ENCODE peak calls at places on chromosomes 6 and 20, in six cellular contexts. W is cardiac fibroblast, E is ecto neural progenitor cell, C is occipital lobe, G is GM12878, S is NCI-H1105. I is an unnamed sample.

GRCh38 chr6:127103482-127103881 is 15.0 kb upstream of the RSPO3 start:
- DNase-seq in W (peak; percentile 35), E (no peak), C (no peak), G (no peak), S (no peak), I (no peak)

GRCh38 chr20:25259358-25259757 is 11.5 kb downstream of the PYGB start:
- DNase-seq in W (no peak), E (no peak), C (no peak), G (no peak), S (no peak), I (no peak)

GRCh38 chr6:68238097-68238597 is 396.9 kb upstream of the ADGRB3 start:
- DNase-seq in W (peak; percentile 55), E (no peak), C (no peak), G (no peak), S (no peak), I (no peak)

GRCh38 chr6:14706378-14706929 is 539.4 kb upstream of the JARID2 start:
- DNase-seq in W (peak; percentile 99), E (no peak), C (peak; percentile 57), G (no peak), S (no peak), I (peak; percentile 45)

GRCh38 chr6:151539506-151540268 is 45.9 kb downstream of the CCDC170 start:
- DNase-seq in W (no peak), E (no peak), C (no peak), G (no peak), S (no peak), I (no peak)

GRCh38 chr20:6806291-6806690 is 38.8 kb downstream of the BMP2 start:
- DNase-seq in W (no peak), E (no peak), C (no peak), G (no peak), S (no peak), I (no peak)

GRCh38 chr6:55875420-55875819 is at the start of gene BMP5:
- DNase-seq in W (no peak), E (no peak), C (no peak), G (no peak), S (no peak), I (no peak)

GRCh38 chr20:62745959-62746288 is 37.3 kb downstream of the NTSR1 start:
- DNase-seq in W (no peak), E (no peak), C (no peak), G (no peak), S (no peak), I (no peak)

GRCh38 chr20:17556842-17557674 is 12.8 kb upstream of the DSTN start:
- DNase-seq in W (no peak), E (no peak), C (no peak), G (no peak), S (peak; percentile 93), I (no peak)

GRCh38 chr6:148598690-148599089 is 148.1 kb upstream of the UST start:
- DNase-seq in W (no peak), E (no peak), C (no peak), G (no peak), S (no peak), I (no peak)

GRCh38 chr6:159788276-159788675 is 1.1 kb downstream of the TCP1 start:
- DNase-seq in W (no peak), E (no peak), C (no peak), G (no peak), S (no peak), I (no peak)

GRCh38 chr6:44625996-44626395 is 238.5 kb downstream of the CDC5L start:
- DNase-seq in W (no peak), E (no peak), C (no peak), G (no peak), S (no peak), I (no peak)

GRCh38 chr20:13006825-13007224 is 1.9 kb upstream of the SPTLC3 start:
- DNase-seq in W (peak; percentile 73), E (no peak), C (no peak), G (no peak), S (no peak), I (no peak)

GRCh38 chr6:14240411-14241166 is 123.0 kb downstream of the CD83 start:
- DNase-seq in W (no peak), E (no peak), C (no peak), G (no peak), S (no peak), I (no peak)